ENCODE peak calls at places on chromosome 20, in six cellular contexts. Y is left ventricle myocardium inferior, V is PC-9, Q is colonic mucosa, F is AG09309, O is ovary. L is an unnamed sample.

GRCh38 chr20:47487175-47487917 is 14.3 kb upstream of the NCOA3 start:
- DNase-seq in Q (no peak), F (no peak), V (peak), O (no peak), Y (no peak), L (no peak)

GRCh38 chr20:20664795-20665194 is 47.6 kb downstream of the RALGAPA2 start:
- DNase-seq in Y (no peak), Q (no peak), F (no peak), V (no peak), O (no peak), L (no peak)

GRCh38 chr20:3923818-3924217 is 34.6 kb downstream of the PANK2 start:
- DNase-seq in V (no peak), F (no peak), O (no peak), Q (no peak), Y (no peak), L (no peak)

GRCh38 chr20:5191829-5192569 is 65.2 kb downstream of the CDS2 start:
- DNase-seq in O (peak), F (peak), V (peak), Y (no peak), Q (peak), L (peak)

GRCh38 chr20:63176448-63177133 is 39.3 kb downstream of the YTHDF1 start:
- DNase-seq in V (no peak), O (no peak), F (no peak), Q (no peak), Y (no peak), L (no peak)

GRCh38 chr20:18527836-18528235 is 20.1 kb downstream of the SEC23B start:
- DNase-seq in Q (no peak), F (no peak), V (no peak), O (no peak), Y (no peak), L (no peak)

GRCh38 chr20:24235224-24235735 is 234.1 kb upstream of the SYNDIG1 start:
- DNase-seq in Y (no peak), V (no peak), F (no peak), O (no peak), Q (no peak), L (no peak)

GRCh38 chr20:52746190-52746589 is 226.0 kb upstream of the TSHZ2 start:
- DNase-seq in Q (no peak), O (no peak), F (no peak), Y (no peak), V (no peak), L (no peak)

GRCh38 chr20:32621071-32621913 is 36.2 kb upstream of the NOL4L start:
- DNase-seq in V (no peak), F (no peak), O (no peak), Y (no peak), Q (no peak), L (no peak)

GRCh38 chr20:43191946-43192847 is 2.5 kb upstream of the PTPRT start:
- DNase-seq in V (no peak), F (no peak), Q (no peak), O (no peak), Y (no peak), L (no peak)
- TF ChIP-seq CTCF in V (peak), F (peak), Q (peak), O (no peak), Y (peak), L (peak)

GRCh38 chr20:34407962-34408474 is 44.9 kb downstream of the ITCH start:
- DNase-seq in V (no peak), Q (no peak), F (no peak), O (no peak), Y (no peak), L (no peak)
- TF ChIP-seq CTCF in V (no peak), Q (no peak), F (no peak), O (no peak), Y (no peak), L (no peak)

GRCh38 chr20:25574411-25574810 is 10.9 kb downstream of the NINL start:
- DNase-seq in Y (no peak), F (no peak), O (peak), Q (no peak), V (peak), L (no peak)
- TF ChIP-seq CTCF in Y (no peak), F (peak), O (no peak), Q (no peak), V (peak), L (peak)

GRCh38 chr20:50577175-50578018 is 67.2 kb downstream of the PTPN1 start:
- DNase-seq in V (no peak), O (no peak), Q (peak), Y (peak), F (no peak), L (no peak)

GRCh38 chr20:50574586-50574985 is 64.4 kb downstream of the PTPN1 start:
- DNase-seq in V (no peak), F (no peak), O (no peak), Q (no peak), Y (no peak), L (no peak)

GRCh38 chr20:50574108-50574507 is 63.9 kb downstream of the PTPN1 start:
- DNase-seq in O (no peak), F (no peak), V (no peak), Y (no peak), Q (no peak), L (no peak)

GRCh38 chr20:50578061-50578777 is 68.0 kb downstream of the PTPN1 start:
- DNase-seq in Q (peak), Y (no peak), V (no peak), F (no peak), O (no peak), L (no peak)

GRCh38 chr20:50575869-50576720 is 65.9 kb downstream of the PTPN1 start:
- DNase-seq in O (peak), V (no peak), F (no peak), Y (peak), Q (peak), L (no peak)
- TF ChIP-seq CTCF in O (peak), V (peak), F (peak), Y (peak), Q (peak), L (peak)

DNA sequence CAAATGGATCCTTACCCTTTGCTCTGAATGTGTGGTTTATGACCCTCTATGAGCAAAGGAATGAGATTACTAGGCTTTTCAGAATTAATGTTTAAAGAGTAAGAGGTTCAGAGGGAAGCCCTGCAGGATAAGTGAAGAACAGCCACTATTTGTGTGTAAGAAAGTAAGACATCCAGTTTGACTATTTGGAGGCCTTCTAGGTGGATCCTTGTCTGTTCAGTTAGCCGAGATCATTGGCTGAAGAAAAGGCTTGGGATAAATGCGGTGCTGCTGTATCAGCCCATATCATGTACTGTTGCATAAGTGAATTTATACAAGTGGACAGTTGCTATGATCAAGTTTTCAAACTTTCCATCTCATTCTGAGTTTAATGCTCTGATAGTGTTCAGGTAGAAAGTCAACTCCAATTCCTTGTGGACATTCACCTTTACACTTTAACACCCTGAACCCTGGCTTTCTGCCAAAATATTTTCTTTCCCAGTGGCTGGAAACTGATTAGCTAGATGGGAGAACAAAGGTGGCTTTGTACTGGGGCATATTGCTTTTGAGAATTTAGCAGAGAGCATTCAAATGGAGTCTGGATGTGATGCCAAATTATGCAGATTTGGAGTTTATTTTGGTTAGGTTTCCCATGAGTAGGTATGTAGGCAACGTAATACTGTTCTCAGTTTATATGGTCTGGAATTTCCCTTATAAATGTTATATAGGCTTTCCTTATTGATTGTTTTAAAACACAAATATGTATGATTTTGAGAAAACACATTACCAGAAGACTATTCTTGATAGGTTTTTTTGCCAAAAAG is 15.0 kb downstream of the PARD6B start:
- DNase-seq in O (no peak), Y (no peak), F (peak), Q (peak), V (peak), L (no peak)
- TF ChIP-seq CTCF in O (no peak), Y (no peak), F (peak), Q (no peak), V (no peak), L (no peak)

GRCh38 chr20:11217322-11217989 is 543.7 kb upstream of the JAG1 start:
- DNase-seq in Y (no peak), V (no peak), O (no peak), F (no peak), Q (peak), L (no peak)
- TF ChIP-seq CTCF in Y (no peak), V (no peak), O (no peak), F (no peak), Q (no peak), L (no peak)